ENCODE peak calls at places on chromosome 9, in four cellular contexts. X, T, S and Y are unnamed samples.

GRCh38 chr9:120625222-120625621 is 45.3 kb upstream of the CDK5RAP2 start:
- DNase-seq in X (no peak), T (no peak), S (no peak), Y (no peak)

GRCh38 chr9:13942695-13943094 is 371.2 kb downstream of the NFIB start:
- DNase-seq in X (no peak), T (peak; percentile 41), S (peak; percentile 99), Y (peak; percentile 94)

GRCh38 chr9:6873862-6874261 is 116.1 kb downstream of the KDM4C start:
- DNase-seq in X (peak; percentile 31), T (peak; percentile 23), S (no peak), Y (no peak)

GRCh38 chr9:110971234-110971633 is 67.0 kb downstream of the LPAR1 start:
- DNase-seq in X (no peak), T (no peak), S (no peak), Y (no peak)

GRCh38 chr9:33165263-33166151 is 1.6 kb downstream of the B4GALT1 start:
- DNase-seq in X (peak; percentile 42), T (no peak), S (peak; percentile 72), Y (peak; percentile 46)

GRCh38 chr9:137666950-137667670 is 48.3 kb downstream of the EHMT1 start:
- DNase-seq in X (no peak), T (no peak), S (no peak), Y (no peak)

GRCh38 chr9:85502815-85503643 is 238.7 kb downstream of the AGTPBP1 start:
- DNase-seq in X (no peak), T (no peak), S (no peak), Y (no peak)

GRCh38 chr9:32442433-32442832 is 58.0 kb downstream of the ACO1 start:
- DNase-seq in X (no peak), T (no peak), S (no peak), Y (no peak)

GRCh38 chr9:117737721-117738226 is 33.6 kb downstream of the TLR4 start:
- DNase-seq in X (no peak), T (no peak), S (no peak), Y (no peak)

GRCh38 chr9:86287013-86287412 is 4.7 kb upstream of the ISCA1 start:
- DNase-seq in X (no peak), T (no peak), S (peak; percentile 8), Y (peak; percentile 39)

GRCh38 chr9:91920846-91921350 is 29.1 kb downstream of the ROR2 start:
- DNase-seq in X (no peak), T (no peak), S (no peak), Y (no peak)

GRCh38 chr9:37746448-37747270 is 6.9 kb upstream of the TRMT10B start:
- DNase-seq in X (no peak), T (no peak), S (no peak), Y (peak; percentile 25)

GRCh38 chr9:127761061-127761460 is 17.4 kb downstream of the SH2D3C start:
- DNase-seq in X (no peak), T (no peak), S (no peak), Y (no peak)

GRCh38 chr9:33472171-33472920 is 1.4 kb downstream of the NOL6 start:
- DNase-seq in X (no peak), T (no peak), S (no peak), Y (no peak)

GRCh38 chr9:82789155-82789824 is 273.7 kb downstream of the RASEF start:
- DNase-seq in X (no peak), T (no peak), S (no peak), Y (no peak)

GRCh38 chr9:127570533-127571111 is 41.5 kb upstream of the STXBP1 start:
- DNase-seq in X (no peak), T (no peak), S (no peak), Y (peak; percentile 28)

GRCh38 chr9:35690447-35691324 is 961 bp upstream of the TPM2 start:
- DNase-seq in X (peak; percentile 31), T (no peak), S (no peak), Y (peak; percentile 20)

GRCh38 chr9:123637596-123637939 is 281.6 kb downstream of the CRB2 start:
- DNase-seq in X (no peak), T (no peak), S (no peak), Y (no peak)

GRCh38 chr9:4620881-4621555 is 41.1 kb upstream of the PLPP6 start:
- DNase-seq in X (no peak), T (no peak), S (no peak), Y (no peak)

GRCh38 chr9:129907196-129907595 is 71.9 kb downstream of the USP20 start:
- DNase-seq in X (no peak), T (no peak), S (no peak), Y (no peak)

GRCh38 chr9:119216891-119217290 is 152.3 kb downstream of the BRINP1 start:
- DNase-seq in X (no peak), T (no peak), S (no peak), Y (no peak)

GRCh38 chr9:37919166-37919955 is 15.4 kb upstream of the SLC25A51 start:
- DNase-seq in X (no peak), T (no peak), S (no peak), Y (no peak)

GRCh38 chr9:14198544-14199510 is 115.1 kb downstream of the NFIB start:
- DNase-seq in X (no peak), T (no peak), S (peak; percentile 76), Y (no peak)

GRCh38 chr9:95497772-95498171 is 19.0 kb downstream of the PTCH1 start:
- DNase-seq in X (no peak), T (no peak), S (no peak), Y (no peak)

GRCh38 chr9:122192261-122192875 is 32.7 kb downstream of the MORN5 start:
- DNase-seq in X (no peak), T (no peak), S (no peak), Y (no peak)

GRCh38 chr9:122810306-122810946 is 10.5 kb downstream of the OR1K1 start:
- DNase-seq in X (peak; percentile 43), T (no peak), S (peak; percentile 62), Y (peak; percentile 86)

GRCh38 chr9:108634164-108634563 is 221.6 kb downstream of the ACTL7B start:
- DNase-seq in X (no peak), T (no peak), S (peak; percentile 74), Y (peak; percentile 37)

GRCh38 chr9:36396985-36397384 is 3.1 kb downstream of the RNF38 start:
- DNase-seq in X (no peak), T (no peak), S (peak; percentile 51), Y (no peak)

GRCh38 chr9:131034268-131034667 is 25.3 kb downstream of the LAMC3 start:
- DNase-seq in X (no peak), T (no peak), S (no peak), Y (no peak)

GRCh38 chr9:98323051-98323830 is 67.8 kb upstream of the TBC1D2 start:
- DNase-seq in X (no peak), T (no peak), S (no peak), Y (no peak)

GRCh38 chr9:125747765-125748510 is 765 bp downstream of the PBX3 start:
- DNase-seq in X (peak; percentile 6), T (no peak), S (no peak), Y (peak; percentile 14)

GRCh38 chr9:14616188-14616982 is 76.8 kb downstream of the ZDHHC21 start:
- DNase-seq in X (no peak), T (peak; percentile 36), S (peak; percentile 34), Y (peak; percentile 64)

GRCh38 chr9:5800969-5801738 is 31.8 kb downstream of the ERMP1 start:
- DNase-seq in X (no peak), T (no peak), S (no peak), Y (no peak)

GRCh38 chr9:97905228-97905627 is 17.1 kb downstream of the TRMO start:
- DNase-seq in X (peak; percentile 83), T (no peak), S (no peak), Y (no peak)

GRCh38 chr9:79662553-79662956 is 90.8 kb downstream of the TLE4 start:
- DNase-seq in X (no peak), T (peak; percentile 67), S (no peak), Y (no peak)